ENCODE peak calls at places on chromosomes 2 and 18, in ten cellular contexts. L, W, Z, C, V, G, E, A, Y and X are unnamed samples.

GRCh38 chr2:55995206-55995605 is 71.6 kb upstream of the EFEMP1 start:
- DNase-seq in L (no peak), W (no peak), Z (no peak), C (no peak), V (peak; percentile 68), G (no peak), E (no peak), A (peak; percentile 67), Y (no peak), X (no peak)

GRCh38 chr2:7905756-7906155 is 776.1 kb upstream of the ID2 start:
- DNase-seq in L (no peak), W (peak; percentile 34), Z (no peak), C (no peak), V (no peak), G (no peak), E (no peak), A (no peak), Y (peak; percentile 54), X (no peak)

GRCh38 chr2:60867848-60868247 is 13.5 kb upstream of the REL start:
- DNase-seq in L (no peak), W (no peak), Z (no peak), C (no peak), V (no peak), G (no peak), E (peak; percentile 51), A (no peak), Y (no peak), X (no peak)

GRCh38 chr2:101330253-101330921 is 21.9 kb upstream of the RNF149 start:
- DNase-seq in L (no peak), W (peak; percentile 46), Z (peak; percentile 86), C (no peak), V (peak; percentile 83), G (peak; percentile 55), E (no peak), A (no peak), Y (peak; percentile 78), X (peak; percentile 68)

GRCh38 chr2:36770542-36771287 is 74.2 kb downstream of the VIT start:
- DNase-seq in L (no peak), W (peak; percentile 29), Z (peak; percentile 80), C (no peak), V (peak; percentile 49), G (peak; percentile 47), E (no peak), A (peak; percentile 49), Y (no peak), X (peak; percentile 57)

GRCh38 chr2:129915303-129915840 is 64.1 kb upstream of the RAB6C start:
- DNase-seq in L (no peak), W (no peak), Z (no peak), C (no peak), V (no peak), G (no peak), E (no peak), A (peak; percentile 23), Y (no peak), X (no peak)

GRCh38 chr2:61255580-61256437 is 93.8 kb downstream of the C2orf74 start:
- DNase-seq in L (no peak), W (no peak), Z (no peak), C (no peak), V (peak; percentile 86), G (peak; percentile 88), E (no peak), A (peak; percentile 81), Y (no peak), X (no peak)

GRCh38 chr18:2009957-2010697 is 561.2 kb downstream of the METTL4 start:
- DNase-seq in L (no peak), W (no peak), Z (no peak), C (no peak), V (no peak), G (no peak), E (no peak), A (no peak), Y (no peak), X (no peak)

DNA sequence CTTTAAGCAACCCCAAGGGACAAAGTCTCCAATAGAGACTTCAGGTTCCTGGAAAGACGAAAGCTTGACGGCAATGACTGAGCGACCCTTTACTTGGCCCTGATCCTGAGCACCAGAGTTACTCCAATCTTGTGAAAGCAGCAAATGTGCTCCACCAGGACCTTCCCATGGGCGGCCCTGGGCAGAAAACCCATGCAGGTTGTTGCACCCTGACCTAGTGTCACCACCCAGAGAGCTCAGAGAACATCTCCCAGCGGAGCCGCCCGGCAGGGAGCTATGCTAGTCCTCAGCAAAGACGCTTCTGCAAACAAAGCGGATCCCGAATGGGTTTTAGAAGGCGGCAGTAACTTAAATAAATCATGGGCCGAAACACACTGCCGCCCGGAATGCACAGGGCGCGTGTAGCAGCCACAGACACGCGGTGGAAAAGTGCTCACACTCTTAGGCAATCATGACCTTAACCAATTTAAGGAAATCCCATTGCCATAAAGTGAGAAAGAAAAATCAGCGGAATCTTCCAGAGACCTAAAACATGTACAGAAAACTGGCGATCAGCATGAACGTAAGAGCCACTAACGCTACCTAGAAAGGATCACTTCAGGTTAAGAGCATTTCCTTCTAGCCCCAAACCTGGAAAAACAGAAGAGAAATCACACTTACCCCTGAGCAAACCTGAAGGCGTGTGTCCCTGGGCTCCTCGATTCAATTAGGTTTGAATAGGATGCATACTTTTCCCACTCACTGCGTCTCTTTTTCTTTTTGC is 490 bp downstream of the COL6A3 start:
- DNase-seq in L (no peak), W (no peak), Z (no peak), C (no peak), V (no peak), G (no peak), E (no peak), A (no peak), Y (no peak), X (no peak)
- H3K36me3 ChIP-seq in L (no peaks in the 10 kb centered on the region), W (no peaks in the 10 kb centered on the region), Z (no peaks in the 10 kb centered on the region), C (no peaks in the 10 kb centered on the region), V (no peaks in the 10 kb centered on the region), G (no peaks in the 10 kb centered on the region), E (no peaks in the 10 kb centered on the region), A (peaks cover 2% of the 10 kb centered on the region), Y (no peaks in the 10 kb centered on the region), X (no peaks in the 10 kb centered on the region)

GRCh38 chr18:35091841-35092240 is 50.6 kb downstream of the MAPRE2 start:
- DNase-seq in L (no peak), W (no peak), Z (no peak), C (no peak), V (no peak), G (no peak), E (no peak), A (no peak), Y (no peak), X (no peak)

GRCh38 chr18:35095983-35096676 is 54.9 kb downstream of the MAPRE2 start:
- DNase-seq in L (no peak), W (no peak), Z (no peak), C (no peak), V (peak; percentile 26), G (peak; percentile 21), E (no peak), A (no peak), Y (no peak), X (no peak)

GRCh38 chr18:35096677-35097011 is 55.4 kb downstream of the MAPRE2 start:
- DNase-seq in L (no peak), W (no peak), Z (no peak), C (no peak), V (no peak), G (no peak), E (no peak), A (no peak), Y (no peak), X (no peak)

GRCh38 chr18:35099911-35100310 is 58.7 kb downstream of the MAPRE2 start:
- DNase-seq in L (no peak), W (no peak), Z (no peak), C (no peak), V (no peak), G (peak; percentile 39), E (no peak), A (no peak), Y (no peak), X (no peak)

GRCh38 chr18:35097763-35098162 is 56.5 kb downstream of the MAPRE2 start:
- DNase-seq in L (no peak), W (no peak), Z (no peak), C (no peak), V (no peak), G (no peak), E (no peak), A (no peak), Y (no peak), X (no peak)
- H3K36me3 ChIP-seq in L (peaks cover 10% of the 10 kb centered on the region), W (no peaks in the 10 kb centered on the region), Z (peaks cover 53% of the 10 kb centered on the region), C (no peaks in the 10 kb centered on the region), V (peaks cover 12% of the 10 kb centered on the region), G (no peaks in the 10 kb centered on the region), E (peaks cover 7% of the 10 kb centered on the region), A (no peaks in the 10 kb centered on the region), Y (no peaks in the 10 kb centered on the region), X (peaks cover 20% of the 10 kb centered on the region)

GRCh38 chr2:128169094-128169493 is 78.1 kb downstream of the UGGT1 start:
- DNase-seq in L (no peak), W (no peak), Z (no peak), C (no peak), V (no peak), G (no peak), E (no peak), A (no peak), Y (no peak), X (no peak)

GRCh38 chr2:128169497-128169896 is 78.5 kb downstream of the UGGT1 start:
- DNase-seq in L (no peak), W (peak; percentile 14), Z (no peak), C (no peak), V (peak; percentile 91), G (no peak), E (no peak), A (no peak), Y (no peak), X (no peak)

GRCh38 chr2:128172191-128172590 is 81.2 kb downstream of the UGGT1 start:
- DNase-seq in L (no peak), W (no peak), Z (no peak), C (no peak), V (no peak), G (no peak), E (no peak), A (peak; percentile 30), Y (no peak), X (no peak)

GRCh38 chr2:128169933-128170709 is 79.1 kb downstream of the UGGT1 start:
- DNase-seq in L (no peak), W (peak; percentile 43), Z (no peak), C (no peak), V (no peak), G (no peak), E (no peak), A (no peak), Y (no peak), X (no peak)

DNA sequence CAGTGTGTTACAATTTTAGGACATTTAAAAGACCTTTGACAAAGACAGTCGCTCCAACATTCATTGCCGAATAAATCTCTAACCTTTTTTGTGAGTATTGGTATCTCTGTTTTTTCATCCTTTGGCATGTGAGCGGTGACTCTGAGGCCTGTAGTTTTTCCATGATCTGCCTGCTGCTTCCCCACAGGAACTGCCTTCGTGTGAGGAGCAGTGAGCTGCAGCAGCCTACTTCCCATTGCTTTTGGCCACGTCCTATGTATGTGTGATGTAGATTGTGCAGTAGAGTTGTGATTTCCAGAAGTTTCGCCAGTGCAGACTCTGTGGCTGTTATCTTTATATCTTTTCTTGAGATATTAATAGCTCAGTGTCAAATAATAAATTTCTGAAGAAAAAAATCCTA is 79.8 kb downstream of the UGGT1 start:
- DNase-seq in L (no peak), W (no peak), Z (no peak), C (no peak), V (peak; percentile 75), G (no peak), E (no peak), A (no peak), Y (no peak), X (no peak)
- H3K36me3 ChIP-seq in L (peaks cover 80% of the 10 kb centered on the region), W (no peaks in the 10 kb centered on the region), Z (peaks cover 98% of the 10 kb centered on the region), C (peaks cover 71% of the 10 kb centered on the region), V (peaks cover 2% of the 10 kb centered on the region), G (peaks cover 26% of the 10 kb centered on the region), E (peaks cover 76% of the 10 kb centered on the region), A (peaks cover 64% of the 10 kb centered on the region), Y (peaks cover 61% of the 10 kb centered on the region), X (peaks cover 97% of the 10 kb centered on the region)

GRCh38 chr2:96861074-96861473 is 3.3 kb upstream of the ANKRD39 start:
- DNase-seq in L (peak; percentile 64), W (no peak), Z (peak; percentile 81), C (no peak), V (no peak), G (no peak), E (no peak), A (no peak), Y (peak; percentile 46), X (no peak)
- H3K36me3 ChIP-seq in L (peaks cover 62% of the 10 kb centered on the region), W (no peaks in the 10 kb centered on the region), Z (peaks cover 62% of the 10 kb centered on the region), C (peaks cover 40% of the 10 kb centered on the region), V (peaks cover 4% of the 10 kb centered on the region), G (peaks cover 8% of the 10 kb centered on the region), E (peaks cover 61% of the 10 kb centered on the region), A (peaks cover 22% of the 10 kb centered on the region), Y (peaks cover 50% of the 10 kb centered on the region), X (peaks cover 61% of the 10 kb centered on the region)